ENCODE peak calls at places on chromosomes 4 and X, in ten cellular contexts. One of them, this sample, is unnamed.

GRCh38 chrX:81201692-81202412 is at the start of the genes HMGN5 and SH3BGRL:
- DNase-seq in AG10803: peak; percentile 88
- DNase-seq in psoas muscle: peak; percentile 76
- DNase-seq in fibroblast of lung: peak; percentile 93
- DNase-seq in tibial artery: peak; percentile 85
- DNase-seq in spleen: peak; percentile 92
- DNase-seq in upper lobe of right lung: peak; percentile 88
- DNase-seq in kidney: peak; percentile 91
- DNase-seq in SK-N-MC: peak; percentile 70
- DNase-seq in lung: peak; percentile 76
- DNase-seq in this sample: peak; percentile 83

GRCh38 chrX:48961585-48962091 is 4.2 kb upstream of the OTUD5 start:
- DNase-seq in lung: no peak
- DNase-seq in upper lobe of right lung: no peak
- DNase-seq in tibial artery: peak; percentile 29
- DNase-seq in kidney: no peak
- DNase-seq in spleen: no peak
- DNase-seq in fibroblast of lung: peak; percentile 14
- DNase-seq in AG10803: no peak
- DNase-seq in psoas muscle: no peak
- DNase-seq in SK-N-MC: no peak
- DNase-seq in this sample: no peak

GRCh38 chr4:100103671-100104070 is 86.6 kb downstream of the DDIT4L start:
- DNase-seq in psoas muscle: no peak
- DNase-seq in AG10803: peak; percentile 12
- DNase-seq in spleen: no peak
- DNase-seq in upper lobe of right lung: no peak
- DNase-seq in kidney: no peak
- DNase-seq in tibial artery: no peak
- DNase-seq in lung: no peak
- DNase-seq in SK-N-MC: no peak
- DNase-seq in fibroblast of lung: no peak
- DNase-seq in this sample: no peak

GRCh38 chrX:97399400-97399799 is 515.7 kb downstream of the RPA4 start:
- DNase-seq in upper lobe of right lung: no peak
- DNase-seq in kidney: no peak
- DNase-seq in fibroblast of lung: peak; percentile 67
- DNase-seq in tibial artery: no peak
- DNase-seq in AG10803: peak; percentile 29
- DNase-seq in lung: no peak
- DNase-seq in SK-N-MC: no peak
- DNase-seq in spleen: no peak
- DNase-seq in psoas muscle: no peak
- DNase-seq in this sample: no peak

GRCh38 chr4:33696586-33696985 is 2547.7 kb downstream of the ARAP2 start:
- DNase-seq in SK-N-MC: no peak
- DNase-seq in psoas muscle: no peak
- DNase-seq in tibial artery: no peak
- DNase-seq in spleen: no peak
- DNase-seq in kidney: no peak
- DNase-seq in upper lobe of right lung: no peak
- DNase-seq in fibroblast of lung: no peak
- DNase-seq in AG10803: no peak
- DNase-seq in lung: no peak
- DNase-seq in this sample: no peak

GRCh38 chr4:100828986-100829685 is 311.3 kb upstream of the EMCN start:
- DNase-seq in upper lobe of right lung: no peak
- DNase-seq in kidney: no peak
- DNase-seq in SK-N-MC: peak; percentile 39
- DNase-seq in fibroblast of lung: no peak
- DNase-seq in spleen: no peak
- DNase-seq in AG10803: peak; percentile 36
- DNase-seq in lung: no peak
- DNase-seq in tibial artery: no peak
- DNase-seq in psoas muscle: no peak
- DNase-seq in this sample: no peak

GRCh38 chr4:172547724-172548123 is 620.9 kb upstream of the GALNT7 start:
- DNase-seq in psoas muscle: no peak
- DNase-seq in lung: no peak
- DNase-seq in AG10803: no peak
- DNase-seq in spleen: no peak
- DNase-seq in tibial artery: no peak
- DNase-seq in upper lobe of right lung: no peak
- DNase-seq in fibroblast of lung: no peak
- DNase-seq in kidney: no peak
- DNase-seq in SK-N-MC: no peak
- DNase-seq in this sample: no peak

GRCh38 chr4:112514449-112515277 is 1.3 kb downstream of the NEUROG2 start:
- DNase-seq in SK-N-MC: no peak
- DNase-seq in spleen: no peak
- DNase-seq in kidney: no peak
- DNase-seq in lung: no peak
- DNase-seq in upper lobe of right lung: no peak
- DNase-seq in psoas muscle: no peak
- DNase-seq in tibial artery: no peak
- DNase-seq in AG10803: no peak
- DNase-seq in fibroblast of lung: no peak
- DNase-seq in this sample: no peak

GRCh38 chr4:13653356-13653755 is 25.8 kb upstream of the BOD1L1 start:
- DNase-seq in fibroblast of lung: no peak
- DNase-seq in tibial artery: no peak
- DNase-seq in SK-N-MC: no peak
- DNase-seq in AG10803: no peak
- DNase-seq in spleen: no peak
- DNase-seq in kidney: no peak
- DNase-seq in psoas muscle: no peak
- DNase-seq in upper lobe of right lung: no peak
- DNase-seq in lung: no peak
- DNase-seq in this sample: no peak

GRCh38 chr4:84498203-84499026 is 677 bp downstream of the NKX6-1 start:
- DNase-seq in tibial artery: no peak
- DNase-seq in spleen: no peak
- DNase-seq in lung: no peak
- DNase-seq in SK-N-MC: no peak
- DNase-seq in upper lobe of right lung: peak; percentile 70
- DNase-seq in psoas muscle: peak; percentile 34
- DNase-seq in kidney: peak; percentile 80
- DNase-seq in AG10803: peak; percentile 29
- DNase-seq in fibroblast of lung: peak; percentile 32
- DNase-seq in this sample: peak; percentile 51

DNA sequence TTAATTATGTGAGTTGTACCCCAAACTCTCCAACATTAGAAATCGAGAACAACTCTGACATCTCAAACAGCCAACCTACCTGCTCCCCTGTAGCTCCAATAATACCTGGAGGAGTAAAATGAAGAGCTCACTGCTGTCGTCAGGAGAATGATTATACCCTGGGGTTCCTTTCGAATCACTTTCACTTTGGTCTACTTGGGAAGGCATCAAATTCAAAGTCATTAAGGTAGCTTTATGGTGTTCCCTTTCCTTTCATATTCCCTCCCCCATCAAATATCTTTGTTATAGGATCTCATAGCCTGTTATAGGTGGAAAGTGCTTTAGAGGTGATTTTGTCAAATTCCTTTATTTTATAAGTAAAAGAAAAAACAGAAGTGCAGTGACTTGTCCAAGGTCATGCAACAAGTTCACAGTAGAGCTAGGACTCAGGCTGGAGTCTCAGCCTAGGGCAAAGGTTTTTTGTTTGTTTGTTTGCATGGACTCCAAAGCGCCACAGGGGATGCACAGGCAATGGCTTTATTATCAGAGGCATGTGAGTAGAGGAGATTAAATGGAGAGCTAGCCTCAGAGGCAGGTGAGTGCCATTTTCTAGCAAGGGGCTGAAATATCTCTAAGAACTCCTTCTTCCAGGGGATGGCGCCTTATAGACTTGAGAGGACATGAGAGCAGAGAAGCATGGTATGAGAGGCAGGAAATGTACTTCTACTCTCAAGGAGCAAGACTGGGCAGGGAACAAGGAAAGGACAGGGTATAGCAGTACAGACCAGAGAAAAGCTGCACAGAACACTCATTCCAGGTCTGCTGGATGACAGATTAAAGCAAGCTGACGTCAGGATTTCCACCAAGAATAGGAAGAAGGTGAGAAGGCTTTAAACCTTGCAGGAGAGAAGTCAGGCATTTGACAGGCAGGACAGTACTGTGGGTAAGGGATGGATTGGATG is 262.1 kb upstream of the GPC4 start:
- DNase-seq in spleen: no peak
- DNase-seq in SK-N-MC: no peak
- DNase-seq in AG10803: no peak
- DNase-seq in psoas muscle: no peak
- DNase-seq in tibial artery: no peak
- DNase-seq in upper lobe of right lung: no peak
- DNase-seq in kidney: no peak
- DNase-seq in fibroblast of lung: no peak
- DNase-seq in lung: no peak
- DNase-seq in this sample: no peak
- H3K4me3 ChIP-seq in spleen: no peak overlapping the region
- H3K4me3 ChIP-seq in SK-N-MC: no peak overlapping the region
- H3K4me3 ChIP-seq in AG10803: no peak overlapping the region
- H3K4me3 ChIP-seq in psoas muscle: no peak overlapping the region
- H3K4me3 ChIP-seq in tibial artery: no peak overlapping the region
- H3K4me3 ChIP-seq in upper lobe of right lung: peak overlapping the region; percentile 16
- H3K4me3 ChIP-seq in kidney: no peak overlapping the region
- H3K4me3 ChIP-seq in fibroblast of lung: no peak overlapping the region
- H3K4me3 ChIP-seq in lung: no peak overlapping the region
- H3K4me3 ChIP-seq in this sample: no peak overlapping the region

GRCh38 chr4:86497980-86498379 is 96.1 kb upstream of the PTPN13 start:
- DNase-seq in spleen: no peak
- DNase-seq in SK-N-MC: no peak
- DNase-seq in tibial artery: no peak
- DNase-seq in lung: no peak
- DNase-seq in upper lobe of right lung: no peak
- DNase-seq in AG10803: peak; percentile 22
- DNase-seq in kidney: no peak
- DNase-seq in psoas muscle: no peak
- DNase-seq in fibroblast of lung: no peak
- DNase-seq in this sample: no peak
- H3K4me3 ChIP-seq in spleen: no peak overlapping the region
- H3K4me3 ChIP-seq in SK-N-MC: no peak overlapping the region
- H3K4me3 ChIP-seq in tibial artery: no peak overlapping the region
- H3K4me3 ChIP-seq in lung: no peak overlapping the region
- H3K4me3 ChIP-seq in upper lobe of right lung: no peak overlapping the region
- H3K4me3 ChIP-seq in AG10803: no peak overlapping the region
- H3K4me3 ChIP-seq in kidney: no peak overlapping the region
- H3K4me3 ChIP-seq in psoas muscle: no peak overlapping the region
- H3K4me3 ChIP-seq in fibroblast of lung: no peak overlapping the region
- H3K4me3 ChIP-seq in this sample: no peak overlapping the region

GRCh38 chrX:57178605-57179004 is 41.4 kb upstream of the SPIN2A start:
- DNase-seq in kidney: no peak
- DNase-seq in fibroblast of lung: no peak
- DNase-seq in lung: no peak
- DNase-seq in AG10803: no peak
- DNase-seq in spleen: no peak
- DNase-seq in tibial artery: no peak
- DNase-seq in SK-N-MC: no peak
- DNase-seq in upper lobe of right lung: no peak
- DNase-seq in psoas muscle: no peak
- DNase-seq in this sample: no peak

GRCh38 chrX:57172544-57172943 is 35.3 kb upstream of the SPIN2A start:
- DNase-seq in fibroblast of lung: no peak
- DNase-seq in AG10803: peak; percentile 44
- DNase-seq in lung: no peak
- DNase-seq in spleen: no peak
- DNase-seq in tibial artery: no peak
- DNase-seq in SK-N-MC: no peak
- DNase-seq in upper lobe of right lung: no peak
- DNase-seq in psoas muscle: no peak
- DNase-seq in kidney: no peak
- DNase-seq in this sample: no peak

DNA sequence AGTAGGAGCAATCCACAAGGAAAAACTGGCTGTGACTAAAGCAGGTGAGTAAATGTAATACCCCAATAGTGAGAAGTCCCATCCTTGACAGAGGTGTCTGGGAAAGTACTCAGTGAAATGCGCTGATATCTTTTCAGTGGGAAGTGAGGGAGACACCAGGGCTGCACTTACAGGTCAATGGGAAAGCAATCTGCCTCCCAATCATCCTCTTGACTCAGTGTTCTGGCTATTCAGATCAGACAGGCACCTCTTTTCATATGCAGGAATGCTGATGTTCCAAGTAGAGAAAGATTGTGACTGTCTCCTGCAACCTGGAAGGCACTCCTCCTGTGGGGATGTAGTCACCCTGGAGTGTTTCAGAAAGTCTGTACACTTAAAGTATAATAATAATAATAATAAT is 39.9 kb upstream of the SPIN2A start:
- DNase-seq in kidney: no peak
- DNase-seq in psoas muscle: no peak
- DNase-seq in AG10803: no peak
- DNase-seq in upper lobe of right lung: no peak
- DNase-seq in tibial artery: no peak
- DNase-seq in spleen: no peak
- DNase-seq in SK-N-MC: no peak
- DNase-seq in lung: no peak
- DNase-seq in fibroblast of lung: no peak
- DNase-seq in this sample: no peak
- H3K4me3 ChIP-seq in kidney: no peak overlapping the region
- H3K4me3 ChIP-seq in psoas muscle: no peak overlapping the region
- H3K4me3 ChIP-seq in AG10803: no peak overlapping the region
- H3K4me3 ChIP-seq in upper lobe of right lung: no peak overlapping the region
- H3K4me3 ChIP-seq in tibial artery: no peak overlapping the region
- H3K4me3 ChIP-seq in spleen: no peak overlapping the region
- H3K4me3 ChIP-seq in SK-N-MC: no peak overlapping the region
- H3K4me3 ChIP-seq in lung: no peak overlapping the region
- H3K4me3 ChIP-seq in fibroblast of lung: no peak overlapping the region
- H3K4me3 ChIP-seq in this sample: no peak overlapping the region

GRCh38 chr4:2402453-2402852 is 16.0 kb downstream of the ZFYVE28 start:
- DNase-seq in AG10803: no peak
- DNase-seq in kidney: no peak
- DNase-seq in SK-N-MC: no peak
- DNase-seq in lung: no peak
- DNase-seq in fibroblast of lung: no peak
- DNase-seq in tibial artery: no peak
- DNase-seq in upper lobe of right lung: no peak
- DNase-seq in psoas muscle: no peak
- DNase-seq in spleen: no peak
- DNase-seq in this sample: no peak

GRCh38 chr4:2402053-2402452 is 16.4 kb downstream of the ZFYVE28 start:
- DNase-seq in lung: peak; percentile 64
- DNase-seq in tibial artery: peak; percentile 64
- DNase-seq in spleen: no peak
- DNase-seq in SK-N-MC: no peak
- DNase-seq in kidney: peak; percentile 90
- DNase-seq in fibroblast of lung: no peak
- DNase-seq in upper lobe of right lung: peak; percentile 80
- DNase-seq in psoas muscle: peak; percentile 80
- DNase-seq in AG10803: peak; percentile 40
- DNase-seq in this sample: no peak

GRCh38 chr4:2400841-2401609 is 17.4 kb downstream of the ZFYVE28 start:
- DNase-seq in tibial artery: no peak
- DNase-seq in upper lobe of right lung: no peak
- DNase-seq in psoas muscle: no peak
- DNase-seq in kidney: no peak
- DNase-seq in spleen: no peak
- DNase-seq in AG10803: no peak
- DNase-seq in fibroblast of lung: no peak
- DNase-seq in SK-N-MC: no peak
- DNase-seq in lung: no peak
- DNase-seq in this sample: no peak

GRCh38 chr4:2401610-2401983 is 16.8 kb downstream of the ZFYVE28 start:
- DNase-seq in AG10803: no peak
- DNase-seq in kidney: no peak
- DNase-seq in upper lobe of right lung: no peak
- DNase-seq in spleen: no peak
- DNase-seq in psoas muscle: no peak
- DNase-seq in fibroblast of lung: no peak
- DNase-seq in SK-N-MC: no peak
- DNase-seq in tibial artery: no peak
- DNase-seq in lung: no peak
- DNase-seq in this sample: no peak

GRCh38 chr4:2402941-2403340 is 15.5 kb downstream of the ZFYVE28 start:
- DNase-seq in upper lobe of right lung: no peak
- DNase-seq in SK-N-MC: no peak
- DNase-seq in kidney: no peak
- DNase-seq in lung: no peak
- DNase-seq in psoas muscle: no peak
- DNase-seq in AG10803: no peak
- DNase-seq in tibial artery: no peak
- DNase-seq in spleen: no peak
- DNase-seq in fibroblast of lung: no peak
- DNase-seq in this sample: no peak
- H3K4me3 ChIP-seq in upper lobe of right lung: peak overlapping the region; percentile 31
- H3K4me3 ChIP-seq in SK-N-MC: no peak overlapping the region
- H3K4me3 ChIP-seq in kidney: no peak overlapping the region
- H3K4me3 ChIP-seq in lung: no peak overlapping the region
- H3K4me3 ChIP-seq in psoas muscle: peak overlapping the region; percentile 54
- H3K4me3 ChIP-seq in AG10803: no peak overlapping the region
- H3K4me3 ChIP-seq in tibial artery: no peak overlapping the region
- H3K4me3 ChIP-seq in spleen: no peak overlapping the region
- H3K4me3 ChIP-seq in fibroblast of lung: no peak overlapping the region
- H3K4me3 ChIP-seq in this sample: no peak overlapping the region

This sample was measured in SJSA1.